ENCODE peak calls at places on chromosomes 7 and 10, in five cellular contexts. P is effector memory CD8-positive, alpha-beta T cell; L is NT2/D1; D is AG04450; H is transverse colon. V is an unnamed sample.

GRCh38 chr7:74572301-74573090 is 85.0 kb upstream of the GTF2I start:
- DNase-seq in H (peak; percentile 36), D (no peak), P (no peak), L (no peak), V (no peak)

GRCh38 chr7:28709756-28710155 is 248.4 kb downstream of the TRIL start:
- DNase-seq in L (no peak), P (no peak), D (no peak), H (no peak), V (no peak)

GRCh38 chr7:116802784-116803183 is 59.6 kb upstream of the CAPZA2 start:
- DNase-seq in H (peak; percentile 32), D (no peak), P (peak; percentile 17), L (no peak), V (peak; percentile 74)

GRCh38 chr10:69248117-69248730 is 28.1 kb downstream of the HKDC1 start:
- DNase-seq in H (no peak), L (no peak), P (no peak), D (no peak), V (no peak)

GRCh38 chr7:107936312-107936711 is 45.3 kb downstream of the DLD start:
- DNase-seq in D (no peak), L (no peak), H (no peak), P (no peak), V (no peak)

GRCh38 chr10:1685671-1686450 is 51.5 kb downstream of the ADARB2 start:
- DNase-seq in P (no peak), D (no peak), H (no peak), L (no peak), V (no peak)

GRCh38 chr10:22615819-22616499 is 98.4 kb downstream of the PIP4K2A start:
- DNase-seq in L (no peak), H (peak; percentile 65), P (peak; percentile 39), D (no peak), V (no peak)

GRCh38 chr7:19106308-19107141 is 10.9 kb downstream of the TWIST1 start:
- DNase-seq in P (no peak), H (no peak), D (no peak), L (no peak), V (no peak)

GRCh38 chr7:2837476-2837875 is 6.6 kb downstream of the GNA12 start:
- DNase-seq in L (no peak), H (no peak), P (no peak), D (no peak), V (no peak)

GRCh38 chr10:132329565-132330485 is 2.2 kb upstream of the LRRC27 start:
- DNase-seq in H (no peak), L (no peak), D (no peak), P (no peak), V (no peak)

GRCh38 chr10:58027431-58027830 is 240.3 kb downstream of the IPMK start:
- DNase-seq in H (no peak), L (no peak), P (no peak), D (no peak), V (no peak)

GRCh38 chr10:72086466-72087391 is 1.6 kb downstream of the SPOCK2 start:
- DNase-seq in H (peak; percentile 65), D (no peak), P (peak; percentile 60), L (no peak), V (no peak)

GRCh38 chr7:70506463-70506862 is 625.5 kb upstream of the GALNT17 start:
- DNase-seq in H (no peak), P (no peak), L (peak; percentile 16), D (no peak), V (no peak)

GRCh38 chr10:129740532-129741279 is 223.4 kb downstream of the EBF3 start:
- DNase-seq in D (no peak), L (no peak), P (no peak), H (no peak), V (peak; percentile 64)

GRCh38 chr10:117004627-117005453 is at the start of gene SHTN1:
- DNase-seq in D (no peak), H (peak; percentile 92), L (no peak), P (no peak), V (no peak)

GRCh38 chr10:31620236-31621151 is 301.5 kb downstream of the ZEB1 start:
- DNase-seq in D (no peak), P (no peak), H (peak; percentile 25), L (no peak), V (no peak)

GRCh38 chr10:92990615-92991014 is 70.0 kb upstream of the CYP26C1 start:
- DNase-seq in D (no peak), P (no peak), L (no peak), H (no peak), V (no peak)

GRCh38 chr10:126972622-126973414 is 67.6 kb downstream of the DOCK1 start:
- DNase-seq in P (no peak), H (no peak), D (peak; percentile 91), L (no peak), V (no peak)

GRCh38 chr10:58834093-58834674 is 321.5 kb downstream of the BICC1 start:
- DNase-seq in H (no peak), L (no peak), D (no peak), P (no peak), V (no peak)

GRCh38 chr10:47421057-47421952 is 37.2 kb upstream of the ZNF488 start:
- DNase-seq in P (no peak), D (peak; percentile 36), H (no peak), L (no peak), V (peak; percentile 62)

GRCh38 chr7:14275346-14275745 is 285.9 kb upstream of the ETV1 start:
- DNase-seq in P (no peak), H (no peak), D (no peak), L (no peak), V (no peak)

GRCh38 chr10:6713716-6714115 is 133.6 kb upstream of the PRKCQ start:
- DNase-seq in L (no peak), H (no peak), P (no peak), D (no peak), V (no peak)

GRCh38 chr10:129935102-129935860 is 28.8 kb downstream of the EBF3 start:
- DNase-seq in P (no peak), D (no peak), L (no peak), H (no peak), V (no peak)